ENCODE peak calls at places on chromosomes 4 and X, in nine cellular contexts. N is IMR-90, Q is testis, E is psoas muscle, I is mesothelial cell of epicardium, K is neural crest cell, M is endothelial cell, V is GM10248, D is cardiac muscle cell. L is an unnamed sample.
A peak's percentile ranks its signal among the peaks of the same experiment; 100 is the strongest.

GRCh38 chr4:8346838-8347605 is 77.5 kb downstream of the HTRA3 start:
- DNase-seq in N (no peak), Q (no peak), E (no peak), I (no peak), K (no peak), M (no peak), V (no peak), D (no peak), L (no peak)

GRCh38 chrX:5936438-5936837 is 292.2 kb downstream of the NLGN4X start:
- DNase-seq in N (no peak), Q (peak; percentile 25), E (no peak), I (no peak), K (no peak), M (no peak), V (no peak), D (no peak), L (no peak)

GRCh38 chr4:3793545-3793944 is 27.4 kb downstream of the ADRA2C start:
- DNase-seq in N (no peak), Q (no peak), E (no peak), I (no peak), K (no peak), M (no peak), V (no peak), D (no peak), L (no peak)

GRCh38 chrX:136130931-136131843 is 16.1 kb upstream of the FHL1 start:
- DNase-seq in N (peak; percentile 82), Q (no peak), E (no peak), I (no peak), K (no peak), M (no peak), V (no peak), D (no peak), L (no peak)

GRCh38 chr4:72918362-72918761 is 151.2 kb downstream of the COX18 start:
- DNase-seq in N (no peak), Q (no peak), E (no peak), I (no peak), K (no peak), M (no peak), V (no peak), D (no peak), L (no peak)

GRCh38 chr4:67468801-67469200 is 76.5 kb downstream of the CENPC start:
- DNase-seq in N (no peak), Q (no peak), E (no peak), I (no peak), K (no peak), M (no peak), V (no peak), D (no peak), L (no peak)

GRCh38 chrX:3815896-3816664 is 102.6 kb upstream of the PRKX start:
- DNase-seq in N (peak; percentile 12), Q (peak; percentile 22), E (peak; percentile 71), I (peak; percentile 72), K (peak; percentile 51), M (peak; percentile 15), V (peak; percentile 33), D (peak; percentile 64), L (peak; percentile 27)

GRCh38 chr4:88600129-88600849 is 8.0 kb downstream of the HERC3 start:
- DNase-seq in N (peak; percentile 95), Q (no peak), E (no peak), I (no peak), K (no peak), M (no peak), V (no peak), D (no peak), L (no peak)

GRCh38 chrX:101232316-101232715 is 12.7 kb downstream of the DRP2 start:
- DNase-seq in N (peak; percentile 38), Q (no peak), E (no peak), I (no peak), K (no peak), M (no peak), V (no peak), D (no peak), L (no peak)

GRCh38 chrX:39445336-39445735 is 644.1 kb downstream of the MID1IP1 start:
- DNase-seq in N (no peak), Q (peak; percentile 40), E (no peak), I (no peak), K (peak; percentile 18), M (peak; percentile 19), V (no peak), D (peak; percentile 33), L (peak; percentile 31)

GRCh38 chrX:120036704-120037103 is 40.8 kb downstream of the RHOXF2B start:
- DNase-seq in N (no peak), Q (no peak), E (no peak), I (no peak), K (no peak), M (no peak), V (no peak), D (no peak), L (no peak)

GRCh38 chr4:178296669-178297068 is 854.4 kb upstream of the AGA start:
- DNase-seq in N (no peak), Q (no peak), E (no peak), I (no peak), K (no peak), M (no peak), V (no peak), D (no peak), L (no peak)
- TF ChIP-seq CTCF in N (no peak), Q (no peak), E (no peak), I (no peak), K (no peak), M (no peak), V (no peak), D (no peak), L (no peak)

GRCh38 chr4:182923796-182924365 is 6.7 kb upstream of the DCTD start:
- DNase-seq in N (peak; percentile 76), Q (no peak), E (no peak), I (no peak), K (no peak), M (no peak), V (no peak), D (no peak), L (no peak)

GRCh38 chr4:182927505-182927904 is 10.3 kb upstream of the DCTD start:
- DNase-seq in N (no peak), Q (no peak), E (no peak), I (no peak), K (no peak), M (no peak), V (no peak), D (no peak), L (no peak)

GRCh38 chr4:182924497-182924896 is 7.3 kb upstream of the DCTD start:
- DNase-seq in N (peak; percentile 92), Q (no peak), E (no peak), I (no peak), K (no peak), M (no peak), V (no peak), D (no peak), L (no peak)

GRCh38 chr4:182923376-182923775 is 6.2 kb upstream of the DCTD start:
- DNase-seq in N (peak; percentile 67), Q (no peak), E (no peak), I (no peak), K (no peak), M (no peak), V (no peak), D (no peak), L (no peak)

GRCh38 chr4:182925298-182925738 is 8.1 kb upstream of the DCTD start:
- DNase-seq in N (peak; percentile 84), Q (peak; percentile 85), E (peak; percentile 68), I (no peak), K (peak; percentile 47), M (peak; percentile 57), V (peak; percentile 48), D (peak; percentile 75), L (no peak)
- TF ChIP-seq CTCF in N (peak; percentile 67), Q (peak; percentile 35), E (peak; percentile 30), I (no peak), K (peak; percentile 71), M (no peak), V (peak; percentile 90), D (peak; percentile 51), L (no peak)

GRCh38 chr4:108834787-108835384 is 72.0 kb upstream of the ETNPPL start:
- DNase-seq in N (peak; percentile 74), Q (no peak), E (no peak), I (no peak), K (no peak), M (no peak), V (peak; percentile 6), D (peak; percentile 55), L (no peak)

GRCh38 chr4:108830509-108831244 is 67.8 kb upstream of the ETNPPL start:
- DNase-seq in N (peak; percentile 13), Q (peak; percentile 33), E (peak; percentile 68), I (peak; percentile 54), K (no peak), M (no peak), V (no peak), D (peak; percentile 92), L (no peak)

GRCh38 chr4:108834167-108834566 is 71.3 kb upstream of the ETNPPL start:
- DNase-seq in N (peak; percentile 87), Q (no peak), E (no peak), I (no peak), K (no peak), M (no peak), V (no peak), D (no peak), L (no peak)

GRCh38 chr4:108829981-108830492 is 67.2 kb upstream of the ETNPPL start:
- DNase-seq in N (no peak), Q (no peak), E (no peak), I (no peak), K (no peak), M (no peak), V (no peak), D (no peak), L (no peak)

DNA sequence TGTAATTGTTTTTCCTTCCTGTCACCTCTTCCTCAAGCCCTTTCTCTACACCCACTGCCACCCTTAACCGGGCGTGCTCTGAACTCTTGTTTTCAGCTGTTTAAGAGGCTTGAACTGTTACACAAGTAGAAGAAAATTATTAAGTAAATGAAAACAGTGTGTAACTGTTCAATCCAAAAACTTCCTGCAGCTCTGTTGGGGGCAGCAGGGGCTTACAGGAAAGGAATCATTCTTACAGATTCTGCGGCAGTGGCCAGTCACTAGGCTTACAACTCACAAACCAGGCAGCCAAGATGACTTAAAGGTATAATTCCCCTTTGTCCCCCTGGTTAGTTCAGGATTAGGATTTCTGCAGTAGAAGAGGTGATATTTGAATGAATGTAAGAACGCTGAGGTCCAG is 70.2 kb upstream of the ETNPPL start:
- DNase-seq in N (peak; percentile 68), Q (no peak), E (no peak), I (no peak), K (no peak), M (no peak), V (no peak), D (no peak), L (no peak)
- TF ChIP-seq CTCF in N (peak; percentile 62), Q (no peak), E (no peak), I (no peak), K (peak; percentile 31), M (no peak), V (no peak), D (peak; percentile 40), L (no peak)

DNA sequence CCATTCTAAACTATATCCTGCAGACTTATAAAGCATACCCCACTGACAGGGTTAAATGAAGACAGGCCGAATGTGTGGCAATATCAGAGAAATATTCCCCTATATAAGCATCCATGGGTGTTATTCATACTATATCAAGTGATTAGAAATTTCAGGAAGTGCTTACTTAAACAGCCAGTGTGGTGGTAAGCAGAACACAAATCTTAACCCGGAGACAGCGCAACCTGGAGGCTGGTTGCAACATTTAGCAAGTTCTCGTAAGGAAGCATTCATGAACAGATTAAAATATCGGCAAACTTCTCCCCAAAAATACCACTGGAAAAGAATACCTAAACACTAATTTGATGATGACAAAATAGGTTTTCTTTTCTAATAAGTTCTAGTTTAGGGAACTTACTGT is 261.2 kb downstream of the CBLL2 start:
- DNase-seq in N (no peak), Q (no peak), E (no peak), I (no peak), K (no peak), M (no peak), V (no peak), D (peak; percentile 11), L (no peak)
- TF ChIP-seq CTCF in N (no peak), Q (no peak), E (no peak), I (no peak), K (no peak), M (no peak), V (no peak), D (no peak), L (no peak)

L was measured in omental fat pad.